ENCODE peak calls at places on chromosomes 11 and 22, in four cellular contexts. L, R, C and E are unnamed samples.

GRCh38 chr11:14981507-14981906 is 9.4 kb upstream of the CALCA start:
- DNase-seq in C (no peak), L (no peak), R (no peak), E (no peak)

GRCh38 chr11:123575441-123575840 is 79.0 kb downstream of the SCN3B start:
- DNase-seq in R (no peak), C (no peak), L (no peak), E (no peak)

GRCh38 chr11:76630600-76630999 is 39.9 kb downstream of the LRRC32 start:
- DNase-seq in C (no peak), L (no peak), R (no peak), E (no peak)

GRCh38 chr11:112280268-112281126 is 19.8 kb upstream of the PLET1 start:
- DNase-seq in L (peak), C (peak), R (peak), E (peak)

GRCh38 chr22:29109853-29110252 is 37.0 kb downstream of the KREMEN1 start:
- DNase-seq in L (no peak), R (no peak), C (peak), E (no peak)

GRCh38 chr11:75311858-75312288 is 39.6 kb downstream of the ARRB1 start:
- DNase-seq in C (peak), L (peak), R (peak), E (no peak)

GRCh38 chr11:74937696-74938475 is 11.0 kb downstream of the XRRA1 start:
- DNase-seq in C (peak), L (no peak), R (no peak), E (peak)

GRCh38 chr22:19398206-19398605 is 33.3 kb downstream of the HIRA start:
- DNase-seq in R (no peak), C (no peak), L (no peak), E (no peak)

GRCh38 chr22:36377022-36377631 is 10.6 kb downstream of the MYH9 start:
- DNase-seq in R (no peak), C (no peak), L (no peak), E (peak)

GRCh38 chr22:47010211-47010610 is 247.8 kb downstream of the TBC1D22A start:
- DNase-seq in R (no peak), L (no peak), C (no peak), E (no peak)

GRCh38 chr22:49964136-49964492 is 3.5 kb downstream of the PIM3 start:
- DNase-seq in C (no peak), R (no peak), L (no peak), E (no peak)

GRCh38 chr11:71283960-71284359 is 31.6 kb upstream of the SHANK2 start:
- DNase-seq in L (no peak), R (no peak), C (no peak), E (no peak)

GRCh38 chr11:74024630-74025029 is 15.7 kb upstream of the UCP3 start:
- DNase-seq in C (peak), L (no peak), R (no peak), E (peak)

GRCh38 chr22:46057762-46058420 is 80.9 kb upstream of the WNT7B start:
- DNase-seq in L (no peak), C (no peak), R (no peak), E (peak)

GRCh38 chr22:32203181-32204105 is 1.4 kb downstream of the RFPL2 start:
- DNase-seq in L (no peak), R (no peak), C (no peak), E (no peak)

GRCh38 chr22:39290248-39290720 is 29.1 kb downstream of the RPL3 start:
- DNase-seq in R (no peak), C (no peak), L (no peak), E (no peak)

GRCh38 chr11:69750875-69751597 is 24.1 kb downstream of the FGF4 start:
- DNase-seq in R (no peak), C (no peak), L (no peak), E (no peak)